ENCODE peak calls at places on chromosome 7, in five cellular contexts. J is adrenal gland, C is GM04504, F is amygdala, W is GM12891. B is an unnamed sample.

GRCh38 chr7:192035-192649 is at the start of gene FAM20C:
- DNase-seq in W (peak; percentile 53), F (peak; percentile 61), C (peak; percentile 72), J (peak; percentile 88), B (peak; percentile 74)

GRCh38 chr7:133794490-133794889 is 332.6 kb upstream of the LRGUK start:
- DNase-seq in W (no peak), J (no peak), C (peak; percentile 20), F (no peak), B (no peak)

GRCh38 chr7:94336009-94336408 is 58.7 kb upstream of the COL1A2 start:
- DNase-seq in F (no peak), W (no peak), J (no peak), C (no peak), B (no peak)

GRCh38 chr7:30916255-30916654 is 4.6 kb downstream of the AQP1 start:
- DNase-seq in J (no peak), W (no peak), F (no peak), C (no peak), B (no peak)

GRCh38 chr7:33926535-33926934 is 21.2 kb downstream of the BMPER start:
- DNase-seq in J (peak; percentile 57), F (no peak), C (peak; percentile 42), W (no peak), B (no peak)

GRCh38 chr7:148747274-148747673 is 48.6 kb downstream of the CUL1 start:
- DNase-seq in W (no peak), C (no peak), J (no peak), F (no peak), B (peak; percentile 40)

GRCh38 chr7:159370-160270 is 32.8 kb upstream of the FAM20C start:
- DNase-seq in F (no peak), W (no peak), C (no peak), J (no peak), B (no peak)

GRCh38 chr7:81162771-81163525 is 244.1 kb upstream of the SEMA3C start:
- DNase-seq in W (no peak), C (no peak), J (no peak), F (no peak), B (no peak)

GRCh38 chr7:141466151-141466904 is 84.9 kb upstream of the AGK start:
- DNase-seq in J (no peak), C (no peak), F (no peak), W (no peak), B (no peak)

GRCh38 chr7:70271617-70272081 is 673.4 kb downstream of the AUTS2 start:
- DNase-seq in J (peak; percentile 7), F (no peak), C (peak; percentile 8), W (no peak), B (peak; percentile 57)

GRCh38 chr7:129308047-129308446 is 83.2 kb downstream of the AHCYL2 start:
- DNase-seq in J (peak; percentile 9), W (no peak), F (no peak), C (no peak), B (no peak)

GRCh38 chr7:108072739-108073138 is 57.4 kb downstream of the LAMB4 start:
- DNase-seq in F (no peak), W (no peak), C (no peak), J (no peak), B (no peak)

GRCh38 chr7:96962221-96962620 is 43.1 kb upstream of the DLX6 start:
- DNase-seq in J (no peak), C (no peak), W (no peak), F (no peak), B (no peak)

GRCh38 chr7:98840604-98841508 is 29.0 kb downstream of the TMEM130 start:
- DNase-seq in J (peak; percentile 29), C (no peak), F (no peak), W (no peak), B (no peak)

GRCh38 chr7:158025651-158026600 is 561.7 kb downstream of the PTPRN2 start:
- DNase-seq in F (no peak), C (no peak), J (no peak), W (no peak), B (no peak)

GRCh38 chr7:12637328-12637727 is 50.1 kb upstream of the ARL4A start:
- DNase-seq in W (no peak), F (no peak), J (no peak), C (no peak), B (no peak)

GRCh38 chr7:128734777-128735342 is 4.3 kb upstream of the CALU start:
- DNase-seq in J (no peak), F (no peak), C (no peak), W (no peak), B (no peak)

B was measured in COR-L47.